ENCODE peak calls at places on chromosomes 2 and 18, in nine cellular contexts. Y is GM12892, B is suprapubic skin, K is sigmoid colon, X is HL-60, D is HepG2, R is stomach, C is vagina, I is endothelial cell of umbilical vein. T is an unnamed sample.

GRCh38 chr2:101282980-101283379 is 25.5 kb downstream of the RNF149 start:
- DNase-seq in Y (no peak), B (no peak), K (no peak), X (no peak), D (no peak), R (no peak), C (no peak), I (no peak), T (no peak)

GRCh38 chr2:33126973-33127372 is 180.2 kb downstream of the LTBP1 start:
- DNase-seq in Y (no peak), B (no peak), K (no peak), X (no peak), D (no peak), R (no peak), C (no peak), I (no peak), T (no peak)

GRCh38 chr2:16257001-16257724 is 316.8 kb downstream of the MYCN start:
- DNase-seq in Y (no peak), B (no peak), K (no peak), X (no peak), D (no peak), R (no peak), C (no peak), I (no peak), T (no peak)

GRCh38 chr2:96321230-96322103 is 3.6 kb upstream of the ITPRIPL1 start:
- DNase-seq in Y (peak; percentile 70), B (no peak), K (no peak), X (peak; percentile 72), D (peak; percentile 14), R (peak; percentile 52), C (no peak), I (peak; percentile 52), T (no peak)

GRCh38 chr2:158251356-158251755 is 149.7 kb downstream of the UPP2 start:
- DNase-seq in Y (no peak), B (no peak), K (no peak), X (no peak), D (peak; percentile 35), R (no peak), C (no peak), I (no peak), T (no peak)

GRCh38 chr2:43356774-43357173 is 130.4 kb upstream of the ZFP36L2 start:
- DNase-seq in Y (no peak), B (no peak), K (no peak), X (no peak), D (no peak), R (no peak), C (no peak), I (no peak), T (no peak)

GRCh38 chr2:41829011-41829500 is 218.8 kb upstream of the PKDCC start:
- DNase-seq in Y (no peak), B (no peak), K (no peak), X (no peak), D (no peak), R (no peak), C (no peak), I (no peak), T (no peak)

GRCh38 chr2:72023678-72024390 is 123.8 kb downstream of the CYP26B1 start:
- DNase-seq in Y (no peak), B (peak; percentile 20), K (no peak), X (no peak), D (no peak), R (peak; percentile 7), C (peak; percentile 65), I (no peak), T (no peak)

GRCh38 chr2:56380861-56381260 is 197.1 kb downstream of the CCDC85A start:
- DNase-seq in Y (no peak), B (no peak), K (no peak), X (no peak), D (no peak), R (no peak), C (no peak), I (no peak), T (no peak)

GRCh38 chr2:157443795-157444642 is at the start of gene CYTIP:
- DNase-seq in Y (no peak), B (no peak), K (no peak), X (peak; percentile 71), D (no peak), R (peak; percentile 57), C (no peak), I (no peak), T (peak; percentile 8)

GRCh38 chr2:238908960-238909951 is 61.4 kb downstream of the TWIST2 start:
- DNase-seq in Y (no peak), B (peak; percentile 81), K (peak; percentile 73), X (no peak), D (no peak), R (no peak), C (no peak), I (peak; percentile 10), T (no peak)

GRCh38 chr2:21415234-21415633 is 291.5 kb downstream of the TDRD15 start:
- DNase-seq in Y (no peak), B (no peak), K (no peak), X (no peak), D (peak; percentile 23), R (no peak), C (no peak), I (no peak), T (no peak)

GRCh38 chr18:31294199-31294747 is 23.7 kb upstream of the DSG1 start:
- DNase-seq in Y (no peak), B (no peak), K (no peak), X (no peak), D (no peak), R (no peak), C (no peak), I (no peak), T (no peak)

GRCh38 chr2:40127890-40128548 is 323.9 kb downstream of the SLC8A1 start:
- DNase-seq in Y (no peak), B (no peak), K (no peak), X (no peak), D (no peak), R (no peak), C (no peak), I (no peak), T (no peak)
- TF ChIP-seq POLR2AphosphoS5 in Y (no peak), B (no peak), K (peak; percentile 8), X (no peak), D (no peak), R (no peak), C (no peak), I (no peak), T (no peak)

GRCh38 chr2:190170673-190171072 is 108.1 kb upstream of the MSTN start:
- DNase-seq in Y (no peak), B (no peak), K (no peak), X (no peak), D (no peak), R (no peak), C (no peak), I (no peak), T (no peak)
- TF ChIP-seq POLR2AphosphoS5 in Y (no peak), B (no peak), K (no peak), X (no peak), D (no peak), R (no peak), C (no peak), I (no peak), T (no peak)

GRCh38 chr2:230975927-230976326 is 20.0 kb upstream of the SPATA3 start:
- DNase-seq in Y (no peak), B (no peak), K (no peak), X (no peak), D (no peak), R (no peak), C (no peak), I (no peak), T (no peak)
- TF ChIP-seq POLR2AphosphoS5 in Y (no peak), B (no peak), K (no peak), X (no peak), D (no peak), R (no peak), C (no peak), I (no peak), T (no peak)

GRCh38 chr2:55113976-55114564 is 63.8 kb upstream of the RTN4 start:
- DNase-seq in Y (no peak), B (no peak), K (no peak), X (no peak), D (peak; percentile 38), R (peak; percentile 38), C (no peak), I (no peak), T (no peak)

GRCh38 chr2:55112229-55113016 is 62.2 kb upstream of the RTN4 start:
- DNase-seq in Y (no peak), B (peak; percentile 83), K (peak; percentile 96), X (peak; percentile 57), D (peak; percentile 44), R (peak; percentile 33), C (no peak), I (peak; percentile 79), T (no peak)

GRCh38 chr2:55111230-55111569 is 60.9 kb upstream of the RTN4 start:
- DNase-seq in Y (no peak), B (no peak), K (no peak), X (no peak), D (no peak), R (no peak), C (no peak), I (no peak), T (no peak)

GRCh38 chr2:55109219-55109891 is 59.1 kb upstream of the RTN4 start:
- DNase-seq in Y (no peak), B (no peak), K (no peak), X (no peak), D (peak; percentile 89), R (no peak), C (peak; percentile 10), I (peak; percentile 89), T (no peak)

GRCh38 chr2:55111570-55112228 is 61.4 kb upstream of the RTN4 start:
- DNase-seq in Y (no peak), B (peak; percentile 89), K (peak; percentile 92), X (peak; percentile 96), D (peak; percentile 68), R (peak; percentile 48), C (peak; percentile 86), I (peak; percentile 49), T (no peak)
- TF ChIP-seq POLR2AphosphoS5 in Y (no peak), B (peak; percentile 68), K (peak; percentile 21), X (peak; percentile 86), D (no peak), R (peak; percentile 71), C (no peak), I (no peak), T (no peak)

GRCh38 chr2:62506421-62506750 is 391 bp upstream of the TMEM17 start:
- DNase-seq in Y (no peak), B (no peak), K (no peak), X (no peak), D (no peak), R (no peak), C (no peak), I (no peak), T (no peak)

GRCh38 chr2:62505109-62505508 is 886 bp downstream of the TMEM17 start:
- DNase-seq in Y (no peak), B (no peak), K (no peak), X (no peak), D (no peak), R (no peak), C (no peak), I (peak; percentile 26), T (no peak)

GRCh38 chr2:62504657-62505056 is 1.3 kb downstream of the TMEM17 start:
- DNase-seq in Y (no peak), B (no peak), K (no peak), X (no peak), D (no peak), R (no peak), C (no peak), I (no peak), T (no peak)

GRCh38 chr2:62501794-62502500 is 4.0 kb downstream of the TMEM17 start:
- DNase-seq in Y (no peak), B (no peak), K (no peak), X (no peak), D (no peak), R (no peak), C (no peak), I (no peak), T (no peak)

GRCh38 chr2:62505649-62506420 is at the start of gene TMEM17:
- DNase-seq in Y (peak; percentile 52), B (peak; percentile 93), K (peak; percentile 97), X (peak; percentile 45), D (no peak), R (peak; percentile 89), C (peak; percentile 91), I (peak; percentile 90), T (peak; percentile 89)
- TF ChIP-seq POLR2AphosphoS5 in Y (peak; percentile 9), B (peak; percentile 53), K (peak; percentile 61), X (peak; percentile 2), D (no peak), R (peak; percentile 79), C (peak; percentile 46), I (peak; percentile 53), T (peak; percentile 66)